ENCODE peak calls at places on chromosomes 16 and 17, in six cellular contexts. V is AG04450, J is heart right ventricle, O is AG04449, I is GM12865, N is Caco-2. Z is an unnamed sample.
A peak's percentile ranks its signal among the peaks of the same experiment; 100 is the strongest.

GRCh38 chr17:45228985-45229517 is 7.4 kb downstream of the FMNL1 start:
- DNase-seq in N (no peak), O (peak; percentile 54), J (peak; percentile 85), V (peak; percentile 86), I (peak; percentile 94), Z (peak; percentile 58)

GRCh38 chr17:66351053-66351452 is 48.6 kb downstream of the PRKCA start:
- DNase-seq in V (no peak), O (no peak), J (peak; percentile 33), I (no peak), N (no peak), Z (no peak)

GRCh38 chr17:47316316-47316715 is 7.4 kb upstream of the EFCAB13 start:
- DNase-seq in O (no peak), I (no peak), J (no peak), V (no peak), N (no peak), Z (no peak)

GRCh38 chr16:66367968-66368891 is 1.7 kb downstream of the CDH5 start:
- DNase-seq in I (no peak), N (no peak), O (no peak), V (no peak), J (no peak), Z (no peak)

GRCh38 chr17:17042851-17043667 is 802 bp downstream of the MPRIP start:
- DNase-seq in V (no peak), N (peak; percentile 36), J (no peak), I (peak; percentile 44), O (no peak), Z (peak; percentile 62)

GRCh38 chr16:28179354-28179753 is 32.4 kb downstream of the XPO6 start:
- DNase-seq in N (no peak), V (no peak), J (no peak), O (no peak), I (peak; percentile 38), Z (no peak)

GRCh38 chr17:58315750-58316149 is 12.8 kb downstream of the TSPOAP1 start:
- DNase-seq in V (no peak), N (no peak), O (no peak), J (no peak), I (no peak), Z (no peak)

GRCh38 chr17:29243792-29244191 is 2.9 kb upstream of the CRYBA1 start:
- DNase-seq in I (peak; percentile 45), J (no peak), O (no peak), V (no peak), N (no peak), Z (peak; percentile 70)

GRCh38 chr17:17877548-17878358 is 41.0 kb upstream of the SREBF1 start:
- DNase-seq in O (peak; percentile 71), V (peak; percentile 67), N (no peak), I (no peak), J (peak; percentile 81), Z (no peak)

GRCh38 chr16:23836404-23837291 is 865 bp downstream of the PRKCB start:
- DNase-seq in N (no peak), V (no peak), I (peak; percentile 65), O (no peak), J (peak; percentile 27), Z (peak; percentile 69)

GRCh38 chr17:82892869-82893565 is 53.2 kb upstream of the ZNF750 start:
- DNase-seq in O (no peak), I (no peak), V (no peak), N (no peak), J (peak; percentile 57), Z (no peak)

GRCh38 chr16:53207810-53208752 is 153.3 kb downstream of the CHD9 start:
- DNase-seq in V (peak; percentile 46), N (peak; percentile 76), O (peak; percentile 17), J (no peak), I (peak; percentile 88), Z (peak; percentile 94)

GRCh38 chr16:29154676-29155121 is 169.8 kb downstream of the LAT start:
- DNase-seq in O (no peak), J (no peak), I (no peak), V (peak; percentile 61), N (no peak), Z (no peak)

GRCh38 chr16:83717814-83718213 is 90.0 kb upstream of the HSBP1 start:
- DNase-seq in O (no peak), J (no peak), V (no peak), N (no peak), I (no peak), Z (no peak)

GRCh38 chr16:16092925-16093624 is 130.2 kb downstream of the ABCC6 start:
- DNase-seq in O (no peak), N (no peak), I (no peak), J (no peak), V (no peak), Z (no peak)

GRCh38 chr16:15689290-15689689 is 39.2 kb downstream of the NDE1 start:
- DNase-seq in I (no peak), N (no peak), V (no peak), J (no peak), O (no peak), Z (no peak)

GRCh38 chr16:4376126-4376819 is 4.6 kb downstream of the VASN start:
- DNase-seq in N (no peak), J (peak; percentile 94), O (no peak), I (no peak), V (peak; percentile 57), Z (no peak)

GRCh38 chr16:23998771-23999170 is 163.0 kb downstream of the PRKCB start:
- DNase-seq in I (no peak), V (no peak), O (no peak), N (no peak), J (no peak), Z (no peak)

GRCh38 chr17:74008196-74008595 is 195.3 kb upstream of the RPL38 start:
- DNase-seq in N (no peak), O (no peak), V (no peak), J (no peak), I (peak; percentile 9), Z (peak; percentile 71)

GRCh38 chr17:63041251-63041650 is 75.2 kb downstream of the TANC2 start:
- DNase-seq in I (no peak), O (no peak), N (no peak), J (no peak), V (no peak), Z (no peak)

GRCh38 chr17:63040816-63041215 is 74.8 kb downstream of the TANC2 start:
- DNase-seq in V (no peak), N (no peak), J (no peak), I (no peak), O (no peak), Z (no peak)

GRCh38 chr17:63042443-63042842 is 76.4 kb downstream of the TANC2 start:
- DNase-seq in V (no peak), N (no peak), J (no peak), O (no peak), I (no peak), Z (no peak)

GRCh38 chr17:63039899-63040602 is 74.0 kb downstream of the TANC2 start:
- DNase-seq in O (peak; percentile 17), V (no peak), I (peak; percentile 31), J (no peak), N (no peak), Z (no peak)

DNA sequence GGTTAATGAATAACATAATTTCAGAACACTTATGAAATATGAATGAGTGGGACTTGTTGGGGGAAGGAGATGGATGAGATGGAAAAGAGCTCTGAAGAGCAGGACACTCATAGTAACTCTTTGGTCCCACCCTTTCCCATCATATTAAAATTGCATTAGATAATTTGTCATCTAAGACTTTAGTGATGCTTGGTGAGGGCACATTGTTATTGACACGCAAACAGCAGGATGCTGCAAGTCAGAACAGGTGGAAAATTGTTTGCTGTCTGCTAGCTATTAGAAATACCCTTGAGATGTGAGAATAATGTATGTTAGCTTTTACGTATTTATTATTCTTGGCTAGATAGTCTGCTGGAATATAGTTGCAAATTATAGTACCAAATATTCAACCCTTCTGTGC is 75.7 kb downstream of the TANC2 start:
- DNase-seq in I (no peak), J (no peak), O (no peak), V (no peak), N (no peak), Z (no peak)
- H3K4me3 ChIP-seq in I (no peak overlapping the region), J (no peak overlapping the region), O (no peak overlapping the region), V (no peak overlapping the region), N (no peak overlapping the region), Z (no peak overlapping the region)

DNA sequence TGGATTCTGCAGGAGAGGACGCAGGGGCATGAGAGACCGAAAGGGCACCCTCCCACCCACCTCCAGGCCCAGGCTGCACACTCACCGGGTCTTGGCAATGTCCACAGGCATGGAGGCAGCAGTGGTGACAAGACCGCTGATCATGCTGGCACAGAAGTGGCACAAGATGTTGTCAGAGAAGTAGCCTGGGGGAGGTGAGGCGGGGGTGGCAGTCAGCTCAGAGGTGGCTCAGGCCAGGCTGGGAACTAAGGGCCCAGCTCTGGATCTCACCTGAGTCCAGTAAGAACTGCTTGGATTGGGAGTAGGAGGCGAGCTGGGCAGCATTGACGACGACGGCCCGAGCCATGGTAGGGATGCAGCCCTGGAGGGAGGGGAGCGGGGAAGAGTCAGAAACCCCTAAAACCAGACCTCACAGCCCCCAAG is 1.8 kb downstream of the SLC25A11 start:
- DNase-seq in J (no peak), N (no peak), I (no peak), O (no peak), V (no peak), Z (no peak)
- H3K4me3 ChIP-seq in J (no peak overlapping the region), N (no peak overlapping the region), I (no peak overlapping the region), O (peak overlapping the region; percentile 92), V (no peak overlapping the region), Z (peak overlapping the region; percentile 96)

DNA sequence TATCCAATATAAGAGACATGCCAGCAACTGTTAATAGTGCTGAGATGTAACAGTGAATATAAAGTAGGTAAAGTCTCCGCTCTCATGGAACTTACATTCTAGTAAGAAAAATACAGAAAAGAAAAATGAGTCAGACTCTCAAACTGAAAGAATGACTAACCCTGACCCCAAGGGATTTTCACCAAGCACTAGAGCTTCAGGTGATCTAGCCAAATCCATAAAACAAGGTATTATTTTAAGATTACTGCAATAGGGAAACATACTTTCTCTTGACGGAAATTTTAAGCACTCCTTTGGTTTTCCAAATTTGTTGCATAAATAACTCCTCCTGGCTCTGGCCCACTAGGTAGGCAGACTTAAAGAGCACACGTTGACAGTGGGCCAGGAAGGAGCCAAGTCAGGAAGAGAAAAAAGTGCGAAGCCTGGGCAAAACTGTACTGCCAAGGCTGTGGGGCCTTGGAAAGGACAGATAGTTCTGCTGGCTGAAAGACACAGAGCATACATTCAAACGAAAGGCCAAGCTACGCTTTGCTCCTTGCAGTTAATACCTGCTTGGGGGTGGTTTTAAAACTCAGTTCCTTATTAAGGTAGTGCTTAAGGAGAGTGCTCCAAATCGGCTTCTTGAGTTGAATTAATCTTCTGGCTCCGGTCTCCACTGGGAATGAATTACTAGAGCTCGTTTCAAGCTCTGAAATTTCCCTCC is 1.4 kb downstream of the GOT2 start:
- DNase-seq in I (peak; percentile 60), N (no peak), O (no peak), J (no peak), V (no peak), Z (peak; percentile 57)
- H3K4me3 ChIP-seq in I (peak overlapping the region; percentile 99), N (peak overlapping the region; percentile 76), O (peak overlapping the region; percentile 86), J (no peak overlapping the region), V (peak overlapping the region; percentile 84), Z (peak overlapping the region; percentile 93)

DNA sequence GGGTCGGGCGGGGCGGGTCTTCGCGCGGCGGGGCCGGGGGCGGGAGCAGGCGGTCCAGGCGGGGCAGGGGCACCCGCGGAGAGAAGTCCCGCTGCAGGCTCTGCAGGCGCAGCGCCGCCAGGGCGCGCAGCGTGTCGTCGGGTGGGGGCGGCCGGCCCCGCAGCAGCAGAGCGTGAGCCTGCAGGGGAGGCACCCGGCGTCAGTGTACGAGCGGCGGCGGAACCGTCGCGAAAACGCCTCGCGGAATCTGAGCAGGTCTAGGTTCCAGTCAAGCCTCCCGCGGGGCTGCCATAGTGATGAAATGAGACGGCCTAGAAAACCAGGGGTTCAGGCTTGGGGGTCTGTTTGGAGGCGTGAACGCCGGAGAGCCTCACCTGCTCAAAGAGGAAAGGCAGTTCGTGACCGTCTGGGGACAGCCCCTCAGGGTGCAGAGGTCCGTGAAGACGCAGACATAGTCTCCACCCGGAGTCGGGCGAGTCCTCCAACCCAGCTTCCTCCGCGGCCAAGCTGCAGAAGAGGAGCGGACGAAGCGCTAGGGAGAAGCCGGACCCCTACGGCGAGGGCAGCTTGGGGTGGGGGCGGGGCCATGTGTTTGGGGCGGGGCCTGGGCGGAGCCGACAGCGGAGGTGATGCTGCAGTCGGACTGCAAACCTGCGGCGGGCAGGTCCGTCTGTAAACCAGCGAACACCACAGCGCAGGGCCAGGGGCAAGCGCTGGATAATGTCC is 6.4 kb downstream of the PLEKHH3 start:
- DNase-seq in N (no peak), J (no peak), I (no peak), V (no peak), O (no peak), Z (no peak)
- H3K4me3 ChIP-seq in N (no peak overlapping the region), J (no peak overlapping the region), I (no peak overlapping the region), V (no peak overlapping the region), O (no peak overlapping the region), Z (no peak overlapping the region)